ENCODE peak calls at places on chromosomes 5 and 9, in four cellular contexts. M, H, B and C are unnamed samples.

GRCh38 chr9:91954841-91955471 is 4.9 kb upstream of the ROR2 start:
- DNase-seq in M (peak), B (peak), H (peak), C (peak)

GRCh38 chr5:95921501-95921900 is 40.1 kb downstream of the ELL2 start:
- DNase-seq in H (no peak), M (no peak), B (no peak), C (no peak)

GRCh38 chr9:74277532-74277931 is 219.6 kb upstream of the RORB start:
- DNase-seq in M (no peak), B (no peak), H (no peak), C (no peak)

GRCh38 chr5:141373673-141374317 is at the start of gene PCDHGA6:
- DNase-seq in M (no peak), B (no peak), H (no peak), C (no peak)

GRCh38 chr9:70012569-70012968 is 31.1 kb upstream of the MAMDC2 start:
- DNase-seq in M (no peak), H (no peak), B (no peak), C (no peak)

GRCh38 chr5:129097498-129098296 is 3.1 kb downstream of the ISOC1 start:
- DNase-seq in B (no peak), M (no peak), H (no peak), C (no peak)

GRCh38 chr5:140242099-140242498 is 60.8 kb downstream of the PFDN1 start:
- DNase-seq in B (no peak), H (no peak), M (no peak), C (no peak)

GRCh38 chr9:97518909-97519307 is 17.4 kb downstream of the TMOD1 start:
- DNase-seq in B (peak), M (no peak), H (no peak), C (no peak)

GRCh38 chr5:133870661-133871060 is 97.8 kb downstream of the C5orf15 start:
- DNase-seq in B (no peak), M (no peak), H (no peak), C (no peak)

GRCh38 chr5:139481580-139482049 is 943 bp downstream of the STING1 start:
- DNase-seq in M (no peak), B (peak), H (no peak), C (no peak)

GRCh38 chr9:76112151-76112550 is 221.7 kb downstream of the PCSK5 start:
- DNase-seq in M (no peak), H (no peak), B (no peak), C (no peak)

GRCh38 chr5:154546719-154547118 is 68.7 kb upstream of the HAND1 start:
- DNase-seq in M (no peak), H (no peak), B (no peak), C (no peak)

GRCh38 chr5:56026863-56027300 is 32.1 kb upstream of the IL6ST start:
- DNase-seq in M (no peak), H (no peak), B (no peak), C (no peak)

GRCh38 chr5:133861161-133861737 is 107.2 kb downstream of the C5orf15 start:
- DNase-seq in M (no peak), H (no peak), B (no peak), C (no peak)

GRCh38 chr9:77464591-77465125 is 183.5 kb downstream of the GNA14 start:
- DNase-seq in M (no peak), H (no peak), B (no peak), C (no peak)

GRCh38 chr5:40198736-40199135 is 481.0 kb upstream of the PTGER4 start:
- DNase-seq in M (no peak), B (no peak), H (no peak), C (no peak)

GRCh38 chr9:3962467-3962866 is 337.4 kb downstream of the GLIS3 start:
- DNase-seq in B (no peak), H (peak), M (no peak), C (no peak)

GRCh38 chr9:131635285-131635684 is 90.0 kb downstream of the PRRT1B start:
- DNase-seq in M (peak), B (peak), H (peak), C (no peak)

GRCh38 chr5:150315245-150315644 is 12.5 kb upstream of the ARSI start:
- DNase-seq in M (no peak), B (no peak), H (no peak), C (no peak)

GRCh38 chr5:176500511-176500910 is 36.7 kb downstream of the RNF44 start:
- DNase-seq in B (no peak), M (no peak), H (no peak), C (no peak)

GRCh38 chr9:92663951-92664350 is 6.0 kb downstream of the IPPK start:
- DNase-seq in M (no peak), B (no peak), H (no peak), C (no peak)

GRCh38 chr9:113431181-113431580 is 20.6 kb downstream of the C9orf43 start:
- DNase-seq in H (no peak), M (no peak), B (no peak), C (no peak)

GRCh38 chr9:129836342-129837007 is 1.2 kb downstream of the USP20 start:
- DNase-seq in M (no peak), H (no peak), B (no peak), C (no peak)

GRCh38 chr9:13715430-13715829 is 435.9 kb upstream of the MPDZ start:
- DNase-seq in M (no peak), B (no peak), H (no peak), C (no peak)

GRCh38 chr9:124574944-124575343 is 67.7 kb upstream of the NR5A1 start:
- DNase-seq in M (peak), H (peak), B (no peak), C (no peak)

GRCh38 chr9:124242331-124243194 is 15.2 kb upstream of the NEK6 start:
- DNase-seq in H (no peak), B (no peak), M (no peak), C (peak)

GRCh38 chr5:66861402-66861801 is 265.2 kb downstream of the MAST4 start:
- DNase-seq in H (no peak), B (no peak), M (no peak), C (no peak)

GRCh38 chr5:66854429-66854828 is 258.2 kb downstream of the MAST4 start:
- DNase-seq in M (no peak), H (no peak), B (no peak), C (no peak)

GRCh38 chr5:66860199-66860975 is 264.2 kb downstream of the MAST4 start:
- DNase-seq in M (no peak), H (no peak), B (no peak), C (no peak)

GRCh38 chr5:66851306-66851705 is 255.1 kb downstream of the MAST4 start:
- DNase-seq in H (no peak), B (no peak), M (no peak), C (no peak)

DNA sequence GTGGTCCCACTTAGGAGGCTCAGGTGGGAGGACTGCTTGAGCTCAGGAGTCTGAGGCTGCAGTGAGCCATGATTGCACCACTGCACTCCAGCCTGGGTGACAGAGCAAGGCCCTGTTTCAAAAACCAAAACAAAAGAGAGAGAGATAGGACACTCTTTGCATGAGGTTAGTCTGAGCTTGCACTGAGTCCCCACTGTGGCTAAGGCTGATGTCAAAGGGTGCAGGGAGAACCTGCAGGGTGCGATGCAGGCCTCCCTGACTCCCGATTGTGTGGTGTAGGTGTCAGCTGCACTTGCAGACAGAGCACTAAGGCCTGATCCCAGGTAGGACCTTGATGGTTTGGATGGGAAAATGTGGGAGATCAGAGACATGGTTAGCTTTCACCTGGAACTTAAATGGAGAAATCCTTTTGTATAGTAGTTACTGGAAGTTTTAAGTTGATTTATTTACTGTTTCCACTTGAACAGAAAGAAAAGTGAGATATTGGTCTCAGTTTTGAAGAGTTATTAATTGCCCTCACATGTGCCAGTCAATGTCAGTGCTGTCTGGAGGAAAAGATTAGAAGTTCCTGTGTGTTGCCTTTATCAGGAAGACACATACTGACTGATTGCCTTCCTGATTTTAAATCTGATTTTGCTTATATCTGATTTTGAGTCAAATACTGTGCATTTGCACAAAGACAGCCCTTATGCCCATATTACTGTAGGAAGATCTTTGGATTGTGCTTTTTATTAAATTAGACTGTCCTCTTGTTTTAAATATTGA is 260.0 kb downstream of the MAST4 start:
- DNase-seq in B (no peak), M (no peak), H (no peak), C (no peak)
- TF ChIP-seq FOSL1 in B (no peak), M (no peak), H (no peak), C (no peak)

GRCh38 chr5:53397845-53398244 is 82.6 kb upstream of the FST start:
- DNase-seq in H (no peak), M (peak), B (no peak), C (no peak)

GRCh38 chr5:53399921-53400697 is 80.3 kb upstream of the FST start:
- DNase-seq in M (no peak), H (no peak), B (no peak), C (no peak)

GRCh38 chr5:53392073-53392472 is 88.4 kb upstream of the FST start:
- DNase-seq in M (no peak), B (no peak), H (no peak), C (no peak)

DNA sequence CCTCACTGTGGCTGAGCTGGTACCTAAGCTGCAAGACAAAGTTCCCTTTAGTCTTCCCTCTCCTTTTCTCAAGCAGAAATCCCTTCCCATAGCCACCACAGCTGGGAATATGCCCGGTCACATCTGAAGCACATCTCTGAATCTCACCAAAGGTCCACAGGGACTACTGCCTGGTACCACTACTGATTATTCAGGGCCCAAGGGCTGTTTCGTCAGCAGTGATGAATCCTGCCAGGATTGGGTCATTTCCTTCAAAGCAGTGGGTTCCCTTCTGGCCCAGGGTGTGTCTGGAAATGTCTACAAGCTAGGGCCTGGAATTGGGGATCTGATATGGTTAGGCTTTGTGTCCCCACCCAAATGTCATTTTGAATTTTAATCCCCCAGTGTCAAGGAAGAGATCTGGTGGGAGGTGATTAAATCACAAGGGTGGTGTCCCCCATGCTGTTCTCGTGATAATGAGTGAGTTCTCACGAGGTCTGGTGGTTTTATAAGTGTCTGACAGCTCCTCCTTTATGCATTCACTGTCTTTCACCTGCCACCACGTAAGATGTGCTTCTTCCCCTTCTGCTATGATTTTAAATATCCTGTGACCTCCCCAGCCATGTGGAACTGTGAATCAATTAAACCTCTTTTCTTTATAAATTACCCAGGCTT is 83.2 kb upstream of the FST start:
- DNase-seq in H (no peak), M (no peak), B (no peak), C (no peak)
- TF ChIP-seq FOSL1 in H (no peak), M (no peak), B (no peak), C (no peak)

GRCh38 chr9:6565312-6565711 is 80.2 kb downstream of the GLDC start:
- DNase-seq in M (no peak), B (no peak), H (no peak), C (no peak)

GRCh38 chr9:6564370-6564769 is 81.2 kb downstream of the GLDC start:
- DNase-seq in M (no peak), H (no peak), B (no peak), C (no peak)

GRCh38 chr9:6564868-6565267 is 80.7 kb downstream of the GLDC start:
- DNase-seq in M (no peak), B (no peak), H (no peak), C (no peak)

GRCh38 chr9:6566409-6567139 is 79.0 kb downstream of the GLDC start:
- DNase-seq in B (no peak), H (no peak), M (peak), C (peak)

DNA sequence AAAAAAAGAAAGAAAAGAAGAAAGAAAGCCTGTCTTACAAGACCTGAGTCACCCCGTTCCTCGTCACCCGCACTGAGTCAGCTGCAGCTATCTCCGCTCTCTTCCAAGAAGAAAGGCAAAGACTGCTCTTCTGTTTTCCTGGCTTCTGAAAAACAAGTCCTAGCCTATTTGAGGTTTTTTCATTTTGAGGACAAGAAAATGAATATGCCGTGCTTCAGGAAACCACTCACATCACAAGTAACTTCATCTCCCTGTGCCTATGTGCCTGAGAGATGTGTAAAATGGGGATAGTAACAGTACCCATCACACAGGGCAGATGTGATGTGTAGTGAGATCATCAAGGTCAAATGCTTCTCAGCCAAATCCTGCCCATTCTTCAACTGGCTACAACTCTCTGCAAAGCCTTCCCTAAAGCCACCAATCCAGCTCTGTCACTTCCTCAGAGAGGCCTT is 78.4 kb downstream of the GLDC start:
- DNase-seq in B (peak), M (peak), H (no peak), C (no peak)
- TF ChIP-seq FOSL1 in B (peak), M (peak), H (no peak), C (no peak)

DNA sequence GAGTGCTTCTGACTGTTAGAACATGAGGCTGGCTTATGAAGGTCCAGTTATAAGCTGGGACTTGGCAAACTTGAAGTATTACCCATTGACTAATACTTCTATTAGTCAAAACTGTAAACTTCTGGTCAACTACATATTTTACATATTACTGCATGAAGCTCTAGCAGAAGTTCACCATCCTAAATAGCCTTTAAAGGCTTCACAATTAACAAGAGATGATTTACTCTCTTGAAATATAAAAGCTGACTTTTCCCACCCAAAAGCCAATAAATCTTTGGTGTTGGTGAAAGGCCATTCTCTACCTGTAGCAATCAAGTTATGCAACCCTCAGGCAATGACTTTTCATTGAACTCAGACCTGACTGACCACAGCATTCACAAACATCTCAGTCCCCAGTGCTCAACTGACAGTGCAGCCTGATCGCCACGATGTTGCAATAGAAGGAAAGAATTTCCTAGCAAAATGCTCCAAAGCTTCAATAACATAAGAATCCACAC is 345.6 kb downstream of the EBF1 start:
- DNase-seq in H (no peak), M (no peak), B (no peak), C (no peak)
- TF ChIP-seq FOSL1 in H (no peak), M (no peak), B (no peak), C (no peak)

GRCh38 chr9:121271368-121272351 is 3.7 kb downstream of the GSN start:
- DNase-seq in B (no peak), H (no peak), M (no peak), C (no peak)
- TF ChIP-seq FOSL1 in B (no peak), H (no peak), M (no peak), C (no peak)

GRCh38 chr9:84567776-84568175 is 101.8 kb upstream of the NTRK2 start:
- DNase-seq in M (no peak), H (no peak), B (no peak), C (no peak)

GRCh38 chr9:84575705-84576104 is 93.8 kb upstream of the NTRK2 start:
- DNase-seq in B (no peak), H (no peak), M (no peak), C (no peak)

GRCh38 chr9:84570482-84571154 is 98.9 kb upstream of the NTRK2 start:
- DNase-seq in H (no peak), B (no peak), M (no peak), C (no peak)

GRCh38 chr9:84573098-84573497 is 96.4 kb upstream of the NTRK2 start:
- DNase-seq in M (no peak), B (no peak), H (no peak), C (no peak)
- TF ChIP-seq FOSL1 in M (no peak), B (no peak), H (no peak), C (no peak)